ENCODE peak calls at places on chromosomes 16 and 17, in four cellular contexts. Y is activated naive CD4-positive, alpha-beta T cell treated with anti-CD3 and anti-CD28 coated beads, Interleukin-2, amount 50 U/mL, for 72 hours; X is effector memory CD8-positive, alpha-beta T cell; V is stimulated activated naive B cell treated with anti-CD40 and anti-IgM and Interleukin-4, amounts not matched to agents 10 μg/mL and 1 μg/mL and 100 μg/mL, for 72 hours. A is an unnamed sample.
A peak's percentile ranks its signal among the peaks of the same experiment; 100 is the strongest.

GRCh38 chr17:81999587-81999974 is 22.2 kb downstream of the ASPSCR1 start:
- ATAC-seq in X (no peak), V (no peak), Y (no peak), A (no peak)

GRCh38 chr16:80125677-80126076 is 415.1 kb upstream of the DYNLRB2 start:
- ATAC-seq in V (no peak), Y (no peak), X (no peak), A (peak; percentile 50)

GRCh38 chr17:41894791-41895331 is 23.9 kb downstream of the ACLY start:
- ATAC-seq in X (no peak), Y (no peak), V (no peak), A (peak; percentile 84)

GRCh38 chr17:32970281-32970680 is 21.4 kb upstream of the SPACA3 start:
- ATAC-seq in V (no peak), Y (no peak), X (no peak), A (peak; percentile 61)

GRCh38 chr17:40168262-40168832 is 8.9 kb upstream of the RAPGEFL1 start:
- ATAC-seq in X (peak; percentile 83), Y (peak; percentile 63), V (peak; percentile 46), A (peak; percentile 75)

GRCh38 chr16:30394603-30395154 is 541 bp upstream of the ZNF48 start:
- ATAC-seq in Y (no peak), X (no peak), V (peak; percentile 1), A (peak; percentile 12)

GRCh38 chr17:68229619-68230018 is 18.2 kb upstream of the AMZ2 start:
- ATAC-seq in X (no peak), Y (no peak), V (no peak), A (no peak)

GRCh38 chr16:78128920-78129319 is 29.5 kb downstream of the WWOX start:
- ATAC-seq in Y (no peak), X (no peak), V (no peak), A (no peak)

GRCh38 chr16:57475711-57476339 is 10.5 kb downstream of the DOK4 start:
- ATAC-seq in X (peak; percentile 97), Y (peak; percentile 96), V (peak; percentile 77), A (no peak)

GRCh38 chr16:64211306-64211705 is 910.6 kb downstream of the CDH11 start:
- ATAC-seq in Y (no peak), V (no peak), X (no peak), A (no peak)

GRCh38 chr17:39995438-39995837 is 14.8 kb downstream of the PSMD3 start:
- ATAC-seq in Y (no peak), X (no peak), V (no peak), A (no peak)

GRCh38 chr17:60557805-60558204 is 31.8 kb upstream of the APPBP2 start:
- ATAC-seq in Y (no peak), X (no peak), V (no peak), A (no peak)

GRCh38 chr16:35686595-35686994 is 2227.2 kb downstream of the TP53TG3F start:
- ATAC-seq in X (no peak), V (no peak), Y (no peak), A (no peak)

GRCh38 chr16:7339700-7340099 is 7.1 kb downstream of the RBFOX1 start:
- ATAC-seq in Y (no peak), V (no peak), X (no peak), A (no peak)

GRCh38 chr16:64627781-64628180 is 494.1 kb downstream of the CDH11 start:
- ATAC-seq in V (no peak), Y (no peak), X (no peak), A (no peak)

GRCh38 chr17:48907713-48908046 is 527 bp upstream of the UBE2Z start:
- ATAC-seq in V (peak; percentile 25), X (peak; percentile 7), Y (peak; percentile 11), A (no peak)

GRCh38 chr17:49715717-49716279 is 8.0 kb upstream of the SLC35B1 start:
- ATAC-seq in X (peak; percentile 72), V (no peak), Y (peak; percentile 58), A (no peak)

GRCh38 chr17:28841901-28842281 is 699 bp downstream of the FAM222B start:
- ATAC-seq in V (peak; percentile 24), Y (peak; percentile 6), X (peak; percentile 18), A (peak; percentile 13)

GRCh38 chr17:4354862-4355514 is 11.5 kb downstream of the UBE2G1 start:
- ATAC-seq in X (no peak), V (no peak), Y (peak; percentile 28), A (no peak)

A was measured in gastroesophageal sphincter.